ENCODE peak calls at places on chromosomes 11 and 22, in five cellular contexts. Q is uterus, G is cardiac muscle cell, L is prostate gland, Z is kidney epithelial cell. K is an unnamed sample.

GRCh38 chr11:116533186-116533825 is 239.5 kb downstream of the BUD13 start:
- DNase-seq in Q (no peak), G (no peak), Z (no peak), L (no peak), K (no peak)

GRCh38 chr22:40008726-40009125 is 14.0 kb downstream of the FAM83F start:
- DNase-seq in Q (no peak), G (no peak), Z (peak; percentile 21), L (no peak), K (no peak)

GRCh38 chr11:81574301-81574700 is 1159.4 kb downstream of the FAM181B start:
- DNase-seq in Q (no peak), L (no peak), Z (no peak), G (no peak), K (no peak)

GRCh38 chr11:102914238-102915043 is 39.7 kb upstream of the MMP12 start:
- DNase-seq in Q (peak; percentile 14), Z (peak; percentile 28), G (peak; percentile 59), L (no peak), K (peak; percentile 2)

GRCh38 chr11:30879322-30880020 is 293.3 kb upstream of the MPPED2 start:
- DNase-seq in Q (no peak), L (peak; percentile 19), G (peak; percentile 41), Z (no peak), K (no peak)

GRCh38 chr22:38318792-38319773 is 1.9 kb upstream of the CSNK1E start:
- DNase-seq in L (no peak), Z (no peak), G (no peak), Q (no peak), K (no peak)

GRCh38 chr11:102724904-102725515 is at the start of gene MMP8:
- DNase-seq in Z (no peak), G (peak; percentile 40), L (no peak), Q (no peak), K (no peak)

GRCh38 chr22:22712092-22712658 is 67.8 kb downstream of the GGTLC2 start:
- DNase-seq in L (no peak), Z (no peak), G (no peak), Q (no peak), K (no peak)

GRCh38 chr11:120877746-120878365 is 146.0 kb upstream of the TBCEL start:
- DNase-seq in Q (no peak), L (no peak), G (no peak), Z (no peak), K (no peak)

GRCh38 chr22:20571531-20572007 is 64.2 kb downstream of the MED15 start:
- DNase-seq in G (peak; percentile 54), Z (no peak), Q (peak; percentile 44), L (no peak), K (no peak)

GRCh38 chr11:78337554-78337924 is 80.1 kb downstream of the GAB2 start:
- DNase-seq in Z (no peak), L (no peak), Q (no peak), G (no peak), K (no peak)

GRCh38 chr11:78339945-78340344 is 77.7 kb downstream of the GAB2 start:
- DNase-seq in L (no peak), G (no peak), Q (no peak), Z (no peak), K (no peak)

GRCh38 chr11:78338138-78338537 is 79.5 kb downstream of the GAB2 start:
- DNase-seq in Z (no peak), L (no peak), G (no peak), Q (no peak), K (no peak)

GRCh38 chr11:78340530-78340929 is 77.1 kb downstream of the GAB2 start:
- DNase-seq in Z (no peak), L (no peak), Q (no peak), G (no peak), K (no peak)

DNA sequence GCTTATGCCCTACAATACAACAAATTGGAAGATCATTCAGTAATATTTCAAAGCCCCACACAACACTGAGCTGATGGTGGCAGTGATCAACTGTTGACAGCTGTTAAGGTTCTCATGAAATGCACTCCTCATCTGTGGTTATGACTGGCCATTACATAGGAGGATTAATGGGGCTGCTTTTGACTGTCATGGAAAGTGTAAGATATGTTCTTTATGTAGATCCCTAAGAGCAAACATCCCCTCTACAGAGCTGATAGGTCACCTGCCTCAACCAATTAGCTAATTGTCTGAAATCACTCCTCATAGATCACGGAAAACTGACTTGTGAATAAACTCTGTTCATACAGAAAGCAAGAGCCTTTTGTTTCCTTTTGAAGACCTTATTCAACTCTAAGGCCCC is 78.1 kb downstream of the GAB2 start:
- DNase-seq in G (no peak), Z (no peak), L (no peak), Q (no peak), K (no peak)
- H3K27me3 ChIP-seq in G (no peaks in the 10 kb centered on the region), Z (no peaks in the 10 kb centered on the region), L (no peaks in the 10 kb centered on the region), Q (no peaks in the 10 kb centered on the region), K (no peaks in the 10 kb centered on the region)

GRCh38 chr11:111912535-111912934 is at the start of gene HSPB2:
- DNase-seq in Q (peak; percentile 50), G (no peak), L (no peak), Z (no peak), K (no peak)

GRCh38 chr11:111913031-111913861 is 712 bp downstream of the HSPB2 start:
- DNase-seq in L (no peak), Z (no peak), G (peak; percentile 30), Q (peak; percentile 50), K (no peak)

GRCh38 chr11:111910637-111911562 is 670 bp downstream of the CRYAB start:
- DNase-seq in Z (no peak), G (no peak), Q (no peak), L (no peak), K (no peak)

GRCh38 chr11:111913997-111914396 is 1.5 kb downstream of the HSPB2 start:
- DNase-seq in L (no peak), G (peak; percentile 77), Z (no peak), Q (peak; percentile 55), K (no peak)

DNA sequence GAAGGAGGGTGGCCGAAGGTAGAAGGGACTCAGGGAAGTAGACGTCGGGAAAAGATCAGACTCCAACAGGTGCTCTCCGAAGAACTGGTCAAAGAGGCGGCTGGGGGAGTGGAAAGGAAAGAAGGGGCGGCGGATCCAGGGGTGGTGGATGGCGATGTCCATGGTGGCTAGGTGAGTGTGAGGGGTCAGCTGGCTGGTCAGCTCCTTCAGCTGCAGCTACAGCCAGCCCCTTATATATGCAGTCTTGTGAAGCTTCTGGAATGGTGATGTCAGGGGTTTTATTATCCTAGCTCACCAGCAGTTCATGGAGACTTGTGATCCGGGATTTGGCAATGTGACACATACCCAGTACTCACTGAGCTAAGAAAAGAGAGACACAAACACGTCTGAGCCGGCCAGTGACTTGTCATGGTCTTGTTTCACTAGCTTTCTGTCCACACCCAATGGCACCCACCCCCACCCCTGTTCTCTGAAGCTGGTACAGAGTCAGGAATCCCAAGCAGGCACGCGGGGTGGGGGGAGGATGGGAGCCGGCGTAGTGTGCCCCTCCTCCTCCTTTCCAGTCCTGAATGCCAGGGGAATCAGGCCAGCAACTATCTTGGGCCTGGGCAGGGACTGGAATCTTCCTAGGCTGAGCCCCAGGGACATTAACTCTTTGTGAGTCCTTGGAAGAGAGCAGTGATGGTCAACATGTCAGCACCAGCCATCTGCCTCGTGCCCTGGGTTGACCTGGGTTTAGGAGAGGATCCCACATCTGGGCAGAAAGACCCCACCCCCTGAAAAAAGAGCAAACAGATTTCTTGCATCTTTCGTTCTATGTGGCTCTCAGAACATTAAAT is at the start of gene CRYAB:
- DNase-seq in L (peak; percentile 96), Z (peak; percentile 99), Q (peak; percentile 88), G (peak; percentile 79), K (peak; percentile 52)
- H3K4me3 ChIP-seq in L (peak within 1 kb of the TSS; percentile 33), Z (no peak within 1 kb of the TSS), Q (peak within 1 kb of the TSS; percentile 45), G (no peak within 1 kb of the TSS), K (no peak within 1 kb of the TSS)

GRCh38 chr22:25417792-25418191 is 146.7 kb upstream of the GRK3 start:
- DNase-seq in G (no peak), L (no peak), Z (no peak), Q (no peak), K (no peak)

GRCh38 chr22:25419247-25420113 is 145.0 kb upstream of the GRK3 start:
- DNase-seq in G (peak; percentile 52), L (no peak), Q (no peak), Z (no peak), K (peak; percentile 35)

GRCh38 chr22:25420471-25420924 is 144.0 kb upstream of the GRK3 start:
- DNase-seq in L (no peak), G (no peak), Z (no peak), Q (no peak), K (no peak)

DNA sequence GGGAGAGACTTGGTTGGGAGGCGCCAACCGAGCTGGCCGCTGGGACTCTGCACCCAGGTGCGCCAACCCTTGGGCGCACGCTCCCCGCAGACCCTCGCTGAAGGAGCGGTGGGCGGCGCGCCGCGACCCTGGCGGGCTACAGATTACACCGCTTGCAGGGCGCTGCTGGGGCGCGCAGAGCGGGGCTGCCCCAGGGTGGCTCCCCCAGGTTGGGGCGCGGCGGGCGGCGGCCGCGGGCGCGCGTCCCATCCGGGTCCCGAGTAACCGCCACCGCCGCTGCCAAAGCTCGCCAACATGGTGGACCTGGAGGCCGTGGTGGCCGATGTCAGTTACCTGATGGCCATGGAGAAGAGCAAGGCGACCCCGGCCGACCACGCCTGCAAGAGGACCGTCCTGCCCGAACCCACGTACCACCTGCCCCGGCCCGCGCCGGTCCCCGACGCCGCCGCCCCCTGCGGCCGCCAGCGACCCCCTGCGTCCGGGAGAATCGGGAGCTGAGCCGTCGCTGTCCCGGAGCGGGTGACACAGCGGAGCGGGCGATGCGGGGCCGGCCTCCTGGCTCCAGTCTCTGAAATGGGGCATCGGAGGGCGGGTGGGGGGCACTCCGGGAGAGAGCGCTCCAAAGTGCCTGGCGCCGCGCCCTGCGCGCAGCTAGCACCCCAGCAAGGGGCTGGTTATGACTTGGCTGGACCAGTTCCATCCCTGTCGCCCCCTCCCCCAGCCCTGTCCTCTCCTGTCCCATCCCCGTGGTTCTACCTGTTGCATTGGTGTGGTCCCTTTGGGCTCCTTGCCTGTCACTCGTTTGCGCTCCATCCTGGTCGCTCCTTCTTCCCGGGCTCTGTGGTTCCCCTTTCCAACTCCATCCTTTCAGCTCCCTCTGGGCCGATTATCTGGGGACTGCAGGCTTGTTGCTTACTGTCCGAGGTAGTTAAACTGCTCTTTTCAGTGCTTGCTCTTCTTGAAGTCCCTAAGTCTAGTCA is 143.3 kb upstream of the GRK3 start:
- DNase-seq in L (no peak), G (no peak), Z (no peak), Q (no peak), K (no peak)
- H3K27me3 ChIP-seq in L (peaks cover 2% of the 10 kb centered on the region), G (peaks cover 87% of the 10 kb centered on the region), Z (peaks cover 38% of the 10 kb centered on the region), Q (peaks cover 12% of the 10 kb centered on the region), K (peaks cover 65% of the 10 kb centered on the region)

GRCh38 chr22:45285431-45286058 is 796 bp downstream of the UPK3A start:
- DNase-seq in Q (no peak), Z (no peak), G (no peak), L (no peak), K (no peak)
- H3K4me3 ChIP-seq in Q (no peak overlapping the region), Z (no peak overlapping the region), G (peak overlapping the region; percentile 14), L (peak overlapping the region; percentile 20), K (no peak overlapping the region)